ENCODE peak calls at places on chromosomes 3 and 15, in ten cellular contexts. One of them, this sample, is unnamed.

GRCh38 chr3:98977520-98977919 is 76.0 kb upstream of the DCBLD2 start:
- DNase-seq in transverse colon: no peak
- DNase-seq in astrocyte of the spinal cord: peak; percentile 97
- DNase-seq in right cardiac atrium: no peak
- DNase-seq in mucosa of descending colon: no peak
- DNase-seq in HCT116: peak; percentile 97
- DNase-seq in tibial nerve: no peak
- DNase-seq in fibroblast of lung: peak; percentile 99
- DNase-seq in left lung: no peak
- DNase-seq in choroid plexus epithelial cell: peak; percentile 90
- DNase-seq in this sample: no peak

GRCh38 chr15:85750319-85750806 is 44.4 kb downstream of the KLHL25 start:
- DNase-seq in transverse colon: peak; percentile 33
- DNase-seq in astrocyte of the spinal cord: peak; percentile 62
- DNase-seq in right cardiac atrium: peak; percentile 95
- DNase-seq in mucosa of descending colon: peak; percentile 23
- DNase-seq in HCT116: no peak
- DNase-seq in tibial nerve: peak; percentile 40
- DNase-seq in fibroblast of lung: peak; percentile 75
- DNase-seq in left lung: peak; percentile 79
- DNase-seq in choroid plexus epithelial cell: peak; percentile 57
- DNase-seq in this sample: no peak

GRCh38 chr3:197494366-197495058 is 61.3 kb downstream of the BDH1 start:
- DNase-seq in transverse colon: peak; percentile 75
- DNase-seq in astrocyte of the spinal cord: peak; percentile 32
- DNase-seq in right cardiac atrium: no peak
- DNase-seq in mucosa of descending colon: peak; percentile 73
- DNase-seq in HCT116: no peak
- DNase-seq in tibial nerve: no peak
- DNase-seq in fibroblast of lung: peak; percentile 75
- DNase-seq in left lung: no peak
- DNase-seq in choroid plexus epithelial cell: peak; percentile 24
- DNase-seq in this sample: no peak

GRCh38 chr3:193620650-193621049 is 27.6 kb downstream of the OPA1 start:
- DNase-seq in transverse colon: no peak
- DNase-seq in astrocyte of the spinal cord: peak; percentile 34
- DNase-seq in right cardiac atrium: no peak
- DNase-seq in mucosa of descending colon: no peak
- DNase-seq in HCT116: no peak
- DNase-seq in tibial nerve: no peak
- DNase-seq in fibroblast of lung: peak; percentile 44
- DNase-seq in left lung: no peak
- DNase-seq in choroid plexus epithelial cell: peak; percentile 73
- DNase-seq in this sample: no peak

GRCh38 chr15:33169625-33170024 is 24.9 kb downstream of the FMN1 start:
- DNase-seq in transverse colon: no peak
- DNase-seq in astrocyte of the spinal cord: no peak
- DNase-seq in right cardiac atrium: no peak
- DNase-seq in mucosa of descending colon: no peak
- DNase-seq in HCT116: no peak
- DNase-seq in tibial nerve: no peak
- DNase-seq in fibroblast of lung: no peak
- DNase-seq in left lung: no peak
- DNase-seq in choroid plexus epithelial cell: no peak
- DNase-seq in this sample: no peak

GRCh38 chr3:189142527-189142926 is 29.2 kb upstream of the TPRG1 start:
- DNase-seq in transverse colon: no peak
- DNase-seq in astrocyte of the spinal cord: no peak
- DNase-seq in right cardiac atrium: no peak
- DNase-seq in mucosa of descending colon: no peak
- DNase-seq in HCT116: no peak
- DNase-seq in tibial nerve: no peak
- DNase-seq in fibroblast of lung: no peak
- DNase-seq in left lung: no peak
- DNase-seq in choroid plexus epithelial cell: no peak
- DNase-seq in this sample: no peak

GRCh38 chr3:30286007-30286669 is 320.3 kb upstream of the TGFBR2 start:
- DNase-seq in transverse colon: peak; percentile 51
- DNase-seq in astrocyte of the spinal cord: peak; percentile 97
- DNase-seq in right cardiac atrium: peak; percentile 78
- DNase-seq in mucosa of descending colon: peak; percentile 64
- DNase-seq in HCT116: peak; percentile 68
- DNase-seq in tibial nerve: peak; percentile 58
- DNase-seq in fibroblast of lung: peak; percentile 98
- DNase-seq in left lung: peak; percentile 63
- DNase-seq in choroid plexus epithelial cell: peak; percentile 98
- DNase-seq in this sample: peak; percentile 87

GRCh38 chr3:36941162-36941561 is 3.7 kb downstream of the TRANK1 start:
- DNase-seq in transverse colon: no peak
- DNase-seq in astrocyte of the spinal cord: no peak
- DNase-seq in right cardiac atrium: no peak
- DNase-seq in mucosa of descending colon: no peak
- DNase-seq in HCT116: no peak
- DNase-seq in tibial nerve: no peak
- DNase-seq in fibroblast of lung: no peak
- DNase-seq in left lung: no peak
- DNase-seq in choroid plexus epithelial cell: no peak
- DNase-seq in this sample: no peak

GRCh38 chr3:126960604-126960995 is 22.3 kb upstream of the PLXNA1 start:
- DNase-seq in transverse colon: no peak
- DNase-seq in astrocyte of the spinal cord: no peak
- DNase-seq in right cardiac atrium: peak; percentile 81
- DNase-seq in mucosa of descending colon: no peak
- DNase-seq in HCT116: no peak
- DNase-seq in tibial nerve: no peak
- DNase-seq in fibroblast of lung: no peak
- DNase-seq in left lung: no peak
- DNase-seq in choroid plexus epithelial cell: no peak
- DNase-seq in this sample: no peak

GRCh38 chr15:63373866-63374548 is 7.6 kb downstream of the CA12 start:
- DNase-seq in transverse colon: no peak
- DNase-seq in astrocyte of the spinal cord: no peak
- DNase-seq in right cardiac atrium: no peak
- DNase-seq in mucosa of descending colon: no peak
- DNase-seq in HCT116: no peak
- DNase-seq in tibial nerve: no peak
- DNase-seq in fibroblast of lung: no peak
- DNase-seq in left lung: no peak
- DNase-seq in choroid plexus epithelial cell: no peak
- DNase-seq in this sample: no peak

GRCh38 chr3:150407818-150408231 is 273 bp upstream of the TSC22D2 start:
- DNase-seq in transverse colon: peak; percentile 98
- DNase-seq in astrocyte of the spinal cord: no peak
- DNase-seq in right cardiac atrium: no peak
- DNase-seq in mucosa of descending colon: peak; percentile 99
- DNase-seq in HCT116: peak; percentile 22
- DNase-seq in tibial nerve: peak; percentile 93
- DNase-seq in fibroblast of lung: no peak
- DNase-seq in left lung: no peak
- DNase-seq in choroid plexus epithelial cell: peak; percentile 82
- DNase-seq in this sample: peak; percentile 99

GRCh38 chr3:192410684-192410960 is 316.7 kb downstream of the FGF12 start:
- DNase-seq in transverse colon: no peak
- DNase-seq in astrocyte of the spinal cord: no peak
- DNase-seq in right cardiac atrium: no peak
- DNase-seq in mucosa of descending colon: no peak
- DNase-seq in HCT116: no peak
- DNase-seq in tibial nerve: no peak
- DNase-seq in fibroblast of lung: no peak
- DNase-seq in left lung: no peak
- DNase-seq in choroid plexus epithelial cell: no peak
- DNase-seq in this sample: no peak

GRCh38 chr3:59422312-59422711 is 372.5 kb upstream of the CFAP20DC start:
- DNase-seq in transverse colon: no peak
- DNase-seq in astrocyte of the spinal cord: peak; percentile 73
- DNase-seq in right cardiac atrium: no peak
- DNase-seq in mucosa of descending colon: no peak
- DNase-seq in HCT116: no peak
- DNase-seq in tibial nerve: no peak
- DNase-seq in fibroblast of lung: peak; percentile 90
- DNase-seq in left lung: no peak
- DNase-seq in choroid plexus epithelial cell: peak; percentile 75
- DNase-seq in this sample: no peak

GRCh38 chr15:101068523-101068960 is 149.4 kb downstream of the LRRK1 start:
- DNase-seq in transverse colon: no peak
- DNase-seq in astrocyte of the spinal cord: no peak
- DNase-seq in right cardiac atrium: peak; percentile 55
- DNase-seq in mucosa of descending colon: no peak
- DNase-seq in HCT116: no peak
- DNase-seq in tibial nerve: no peak
- DNase-seq in fibroblast of lung: peak; percentile 27
- DNase-seq in left lung: peak; percentile 30
- DNase-seq in choroid plexus epithelial cell: no peak
- DNase-seq in this sample: no peak

GRCh38 chr3:96779810-96780209 is 34.6 kb upstream of the EPHA6 start:
- DNase-seq in transverse colon: no peak
- DNase-seq in astrocyte of the spinal cord: no peak
- DNase-seq in right cardiac atrium: no peak
- DNase-seq in mucosa of descending colon: no peak
- DNase-seq in HCT116: no peak
- DNase-seq in tibial nerve: no peak
- DNase-seq in fibroblast of lung: no peak
- DNase-seq in left lung: no peak
- DNase-seq in choroid plexus epithelial cell: no peak
- DNase-seq in this sample: no peak

GRCh38 chr15:67823371-67824156 is 1.7 kb upstream of the SKOR1 start:
- DNase-seq in transverse colon: no peak
- DNase-seq in astrocyte of the spinal cord: no peak
- DNase-seq in right cardiac atrium: no peak
- DNase-seq in mucosa of descending colon: no peak
- DNase-seq in HCT116: no peak
- DNase-seq in tibial nerve: no peak
- DNase-seq in fibroblast of lung: no peak
- DNase-seq in left lung: no peak
- DNase-seq in choroid plexus epithelial cell: no peak
- DNase-seq in this sample: peak; percentile 67

GRCh38 chr3:32467333-32468070 is 35.1 kb downstream of the CMTM6 start:
- DNase-seq in transverse colon: peak; percentile 80
- DNase-seq in astrocyte of the spinal cord: peak; percentile 74
- DNase-seq in right cardiac atrium: peak; percentile 90
- DNase-seq in mucosa of descending colon: peak; percentile 83
- DNase-seq in HCT116: no peak
- DNase-seq in tibial nerve: peak; percentile 63
- DNase-seq in fibroblast of lung: peak; percentile 45
- DNase-seq in left lung: peak; percentile 76
- DNase-seq in choroid plexus epithelial cell: peak; percentile 78
- DNase-seq in this sample: peak; percentile 63

GRCh38 chr3:105322570-105323273 is 44.0 kb upstream of the ALCAM start:
- DNase-seq in transverse colon: no peak
- DNase-seq in astrocyte of the spinal cord: no peak
- DNase-seq in right cardiac atrium: no peak
- DNase-seq in mucosa of descending colon: no peak
- DNase-seq in HCT116: no peak
- DNase-seq in tibial nerve: no peak
- DNase-seq in fibroblast of lung: peak; percentile 14
- DNase-seq in left lung: no peak
- DNase-seq in choroid plexus epithelial cell: peak; percentile 44
- DNase-seq in this sample: no peak

GRCh38 chr3:143603774-143604173 is 244.5 kb downstream of the SLC9A9 start:
- DNase-seq in transverse colon: no peak
- DNase-seq in astrocyte of the spinal cord: no peak
- DNase-seq in right cardiac atrium: no peak
- DNase-seq in mucosa of descending colon: no peak
- DNase-seq in HCT116: no peak
- DNase-seq in tibial nerve: no peak
- DNase-seq in fibroblast of lung: no peak
- DNase-seq in left lung: no peak
- DNase-seq in choroid plexus epithelial cell: no peak
- DNase-seq in this sample: no peak

GRCh38 chr15:88913850-88914169 is 631 bp upstream of the MFGE8 start:
- DNase-seq in transverse colon: no peak
- DNase-seq in astrocyte of the spinal cord: no peak
- DNase-seq in right cardiac atrium: no peak
- DNase-seq in mucosa of descending colon: no peak
- DNase-seq in HCT116: no peak
- DNase-seq in tibial nerve: no peak
- DNase-seq in fibroblast of lung: no peak
- DNase-seq in left lung: no peak
- DNase-seq in choroid plexus epithelial cell: no peak
- DNase-seq in this sample: no peak
- H3K4me3 ChIP-seq in transverse colon: no peak overlapping the region
- H3K4me3 ChIP-seq in astrocyte of the spinal cord: peak overlapping the region; percentile 77
- H3K4me3 ChIP-seq in right cardiac atrium: no peak overlapping the region
- H3K4me3 ChIP-seq in mucosa of descending colon: no peak overlapping the region
- H3K4me3 ChIP-seq in HCT116: no peak overlapping the region
- H3K4me3 ChIP-seq in tibial nerve: peak overlapping the region; percentile 80
- H3K4me3 ChIP-seq in fibroblast of lung: peak overlapping the region; percentile 95
- H3K4me3 ChIP-seq in left lung: peak overlapping the region; percentile 76
- H3K4me3 ChIP-seq in choroid plexus epithelial cell: peak overlapping the region; percentile 82
- H3K4me3 ChIP-seq in this sample: peak overlapping the region; percentile 72

DNA sequence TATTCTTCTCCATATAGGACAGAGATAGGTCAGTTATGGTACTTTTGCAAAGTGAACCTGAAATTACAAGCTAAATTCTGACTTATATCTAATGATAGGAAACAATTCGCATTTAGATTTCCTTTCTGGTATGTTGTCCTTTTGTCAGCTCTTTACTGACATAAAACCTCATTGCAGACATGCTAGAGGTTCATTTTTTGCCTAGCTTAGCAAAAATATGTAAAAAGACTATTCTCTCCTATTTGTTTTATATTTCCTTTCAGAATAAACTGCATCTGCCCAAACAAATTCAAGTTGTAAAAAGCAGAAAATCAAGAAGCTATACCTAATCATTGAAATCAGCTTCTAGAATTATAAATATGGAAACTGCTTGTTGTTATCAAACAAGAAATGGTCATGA is 168.7 kb downstream of the PPM1L start:
- DNase-seq in transverse colon: no peak
- DNase-seq in astrocyte of the spinal cord: no peak
- DNase-seq in right cardiac atrium: no peak
- DNase-seq in mucosa of descending colon: no peak
- DNase-seq in HCT116: no peak
- DNase-seq in tibial nerve: no peak
- DNase-seq in fibroblast of lung: no peak
- DNase-seq in left lung: no peak
- DNase-seq in choroid plexus epithelial cell: no peak
- DNase-seq in this sample: no peak
- H3K4me3 ChIP-seq in transverse colon: no peak overlapping the region
- H3K4me3 ChIP-seq in astrocyte of the spinal cord: no peak overlapping the region
- H3K4me3 ChIP-seq in right cardiac atrium: no peak overlapping the region
- H3K4me3 ChIP-seq in mucosa of descending colon: no peak overlapping the region
- H3K4me3 ChIP-seq in HCT116: no peak overlapping the region
- H3K4me3 ChIP-seq in tibial nerve: no peak overlapping the region
- H3K4me3 ChIP-seq in fibroblast of lung: no peak overlapping the region
- H3K4me3 ChIP-seq in left lung: no peak overlapping the region
- H3K4me3 ChIP-seq in choroid plexus epithelial cell: no peak overlapping the region
- H3K4me3 ChIP-seq in this sample: no peak overlapping the region

GRCh38 chr3:125119752-125120369 is 64.1 kb upstream of the HEG1 start:
- DNase-seq in transverse colon: no peak
- DNase-seq in astrocyte of the spinal cord: peak; percentile 22
- DNase-seq in right cardiac atrium: no peak
- DNase-seq in mucosa of descending colon: no peak
- DNase-seq in HCT116: no peak
- DNase-seq in tibial nerve: no peak
- DNase-seq in fibroblast of lung: no peak
- DNase-seq in left lung: no peak
- DNase-seq in choroid plexus epithelial cell: no peak
- DNase-seq in this sample: no peak
- H3K4me3 ChIP-seq in transverse colon: no peak overlapping the region
- H3K4me3 ChIP-seq in astrocyte of the spinal cord: no peak overlapping the region
- H3K4me3 ChIP-seq in right cardiac atrium: no peak overlapping the region
- H3K4me3 ChIP-seq in mucosa of descending colon: no peak overlapping the region
- H3K4me3 ChIP-seq in HCT116: no peak overlapping the region
- H3K4me3 ChIP-seq in tibial nerve: peak overlapping the region; percentile 22
- H3K4me3 ChIP-seq in fibroblast of lung: no peak overlapping the region
- H3K4me3 ChIP-seq in left lung: no peak overlapping the region
- H3K4me3 ChIP-seq in choroid plexus epithelial cell: no peak overlapping the region
- H3K4me3 ChIP-seq in this sample: no peak overlapping the region

GRCh38 chr3:15808679-15809078 is 10.9 kb upstream of the ANKRD28 start:
- DNase-seq in transverse colon: no peak
- DNase-seq in astrocyte of the spinal cord: no peak
- DNase-seq in right cardiac atrium: no peak
- DNase-seq in mucosa of descending colon: no peak
- DNase-seq in HCT116: no peak
- DNase-seq in tibial nerve: no peak
- DNase-seq in fibroblast of lung: no peak
- DNase-seq in left lung: no peak
- DNase-seq in choroid plexus epithelial cell: no peak
- DNase-seq in this sample: no peak
- H3K4me3 ChIP-seq in transverse colon: no peak overlapping the region
- H3K4me3 ChIP-seq in astrocyte of the spinal cord: no peak overlapping the region
- H3K4me3 ChIP-seq in right cardiac atrium: no peak overlapping the region
- H3K4me3 ChIP-seq in mucosa of descending colon: no peak overlapping the region
- H3K4me3 ChIP-seq in HCT116: no peak overlapping the region
- H3K4me3 ChIP-seq in tibial nerve: no peak overlapping the region
- H3K4me3 ChIP-seq in fibroblast of lung: no peak overlapping the region
- H3K4me3 ChIP-seq in left lung: no peak overlapping the region
- H3K4me3 ChIP-seq in choroid plexus epithelial cell: no peak overlapping the region
- H3K4me3 ChIP-seq in this sample: no peak overlapping the region

This sample was measured in pancreas.